ENCODE peak calls at places on chromosomes 5 and 9, in ten cellular contexts. X is HFF-Myc, A is right cardiac atrium, H is RWPE1, D is NAMALWA, L is AML-193, P is left cardiac atrium, G is NCI-H1092, C is progenitor cell of endocrine pancreas, Z is GDM1. T is an unnamed sample.

GRCh38 chr5:17991775-17992174 is 357.5 kb downstream of the TAF11L14 start:
- DNase-seq in X (no peak), A (no peak), H (no peak), D (no peak), L (no peak), P (no peak), G (peak), C (no peak), Z (no peak), T (no peak)

GRCh38 chr5:143559586-143559985 is 156.1 kb upstream of the NR3C1 start:
- DNase-seq in X (no peak), A (no peak), H (no peak), D (no peak), L (no peak), P (no peak), G (no peak), C (no peak), Z (no peak), T (no peak)

GRCh38 chr5:20114536-20114935 is 126.5 kb upstream of the CDH18 start:
- DNase-seq in X (no peak), A (no peak), H (no peak), D (no peak), L (no peak), P (no peak), G (no peak), C (no peak), Z (no peak), T (no peak)

GRCh38 chr5:179158556-179158955 is 98.4 kb downstream of the ZNF354C start:
- DNase-seq in X (no peak), A (peak), H (no peak), D (no peak), L (no peak), P (peak), G (no peak), C (no peak), Z (no peak), T (no peak)

GRCh38 chr9:138022121-138022741 is 144.6 kb downstream of the CACNA1B start:
- DNase-seq in X (no peak), A (no peak), H (no peak), D (peak), L (no peak), P (no peak), G (peak), C (no peak), Z (no peak), T (peak)

GRCh38 chr9:107335331-107335730 is 52.3 kb downstream of the RAD23B start:
- DNase-seq in X (no peak), A (no peak), H (no peak), D (no peak), L (no peak), P (no peak), G (no peak), C (no peak), Z (no peak), T (no peak)

GRCh38 chr5:149656576-149657182 is 73.4 kb upstream of the PPARGC1B start:
- DNase-seq in X (no peak), A (no peak), H (no peak), D (peak), L (peak), P (no peak), G (peak), C (peak), Z (no peak), T (peak)

GRCh38 chr9:123550797-123551196 is 194.8 kb downstream of the CRB2 start:
- DNase-seq in X (no peak), A (no peak), H (no peak), D (no peak), L (no peak), P (no peak), G (peak), C (no peak), Z (no peak), T (no peak)

GRCh38 chr5:172439785-172440480 is 14.4 kb downstream of the SH3PXD2B start:
- DNase-seq in X (no peak), A (peak), H (no peak), D (no peak), L (no peak), P (no peak), G (no peak), C (no peak), Z (no peak), T (no peak)

GRCh38 chr5:55226934-55227737 is at the start of gene MCIDAS:
- DNase-seq in X (no peak), A (peak), H (peak), D (peak), L (no peak), P (peak), G (no peak), C (peak), Z (no peak), T (peak)

GRCh38 chr9:4235951-4236804 is 63.7 kb downstream of the GLIS3 start:
- DNase-seq in X (peak), A (no peak), H (peak), D (no peak), L (no peak), P (no peak), G (no peak), C (peak), Z (no peak), T (peak)

GRCh38 chr9:89175739-89176360 is 2.8 kb downstream of the SHC3 start:
- DNase-seq in X (no peak), A (no peak), H (no peak), D (no peak), L (no peak), P (no peak), G (no peak), C (no peak), Z (no peak), T (peak)

GRCh38 chr5:67648201-67648671 is 451.6 kb upstream of the CD180 start:
- DNase-seq in X (peak), A (peak), H (no peak), D (no peak), L (no peak), P (peak), G (peak), C (no peak), Z (no peak), T (no peak)

GRCh38 chr9:132412089-132412488 is 2.1 kb downstream of the CFAP77 start:
- DNase-seq in X (no peak), A (no peak), H (no peak), D (peak), L (peak), P (no peak), G (no peak), C (peak), Z (no peak), T (peak)

GRCh38 chr9:96448546-96449170 is 1.3 kb upstream of the HABP4 start:
- DNase-seq in X (no peak), A (no peak), H (no peak), D (no peak), L (no peak), P (no peak), G (no peak), C (no peak), Z (no peak), T (no peak)

GRCh38 chr5:54024466-54024865 is 285.9 kb downstream of the ARL15 start:
- DNase-seq in X (no peak), A (no peak), H (peak), D (no peak), L (no peak), P (no peak), G (no peak), C (no peak), Z (no peak), T (no peak)

GRCh38 chr5:74394924-74395880 is 245.3 kb downstream of the ENC1 start:
- DNase-seq in X (no peak), A (no peak), H (peak), D (no peak), L (no peak), P (no peak), G (no peak), C (peak), Z (no peak), T (no peak)

GRCh38 chr5:137890850-137891249 is 1.6 kb downstream of the PKD2L2 start:
- DNase-seq in X (no peak), A (no peak), H (no peak), D (no peak), L (no peak), P (no peak), G (no peak), C (no peak), Z (no peak), T (no peak)

GRCh38 chr9:76180541-76180940 is 213.7 kb downstream of the RFK start:
- DNase-seq in X (no peak), A (no peak), H (peak), D (no peak), L (no peak), P (no peak), G (no peak), C (no peak), Z (no peak), T (no peak)

GRCh38 chr5:181050016-181050415 is 9.9 kb downstream of the BTNL9 start:
- DNase-seq in X (no peak), A (no peak), H (no peak), D (no peak), L (no peak), P (no peak), G (no peak), C (no peak), Z (no peak), T (no peak)

GRCh38 chr9:108844391-108844790 is 11.4 kb downstream of the ACTL7B start:
- DNase-seq in X (no peak), A (no peak), H (no peak), D (no peak), L (no peak), P (no peak), G (no peak), C (no peak), Z (no peak), T (no peak)

GRCh38 chr9:98795970-98796363 is 388 bp downstream of the ANKS6 start:
- DNase-seq in X (no peak), A (peak), H (peak), D (peak), L (no peak), P (no peak), G (no peak), C (peak), Z (no peak), T (no peak)

GRCh38 chr9:134662143-134662876 is 20.7 kb downstream of the COL5A1 start:
- DNase-seq in X (peak), A (peak), H (peak), D (no peak), L (no peak), P (peak), G (no peak), C (no peak), Z (no peak), T (no peak)

T was measured in ACHN.